ENCODE peak calls at places on chromosomes 11 and 22, in nine cellular contexts. M, W, O, Z, T, G, Y, U and X are unnamed samples.

GRCh38 chr11:131688056-131688693 is 317.8 kb downstream of the NTM start:
- DNase-seq in T (peak), Y (peak), U (no peak), W (peak), Z (no peak), M (peak), O (no peak), G (no peak), X (peak)

GRCh38 chr22:19718255-19719054 is 4.2 kb downstream of the SEPTIN5 start:
- DNase-seq in T (no peak), G (no peak), Z (no peak), O (no peak), W (no peak), U (no peak), M (no peak), Y (no peak), X (no peak)

GRCh38 chr11:112085822-112086421 is 634 bp downstream of the TIMM8B start:
- DNase-seq in O (no peak), W (no peak), G (no peak), M (peak), Y (no peak), Z (peak), U (no peak), T (peak), X (no peak)

GRCh38 chr22:19666663-19667593 is 47.4 kb upstream of the SEPTIN5 start:
- DNase-seq in W (no peak), Y (no peak), U (no peak), G (no peak), O (no peak), M (no peak), Z (no peak), T (no peak), X (no peak)

GRCh38 chr11:46918087-46918751 is at the start of gene LRP4:
- DNase-seq in M (peak), W (peak), T (peak), O (no peak), Y (peak), U (no peak), G (no peak), Z (peak), X (peak)

GRCh38 chr11:26623076-26623666 is 51.1 kb upstream of the MUC15 start:
- DNase-seq in G (peak), M (peak), Y (no peak), O (no peak), W (no peak), U (no peak), T (no peak), Z (no peak), X (no peak)

GRCh38 chr22:46501701-46502100 is 35.7 kb downstream of the CELSR1 start:
- DNase-seq in U (no peak), G (peak), T (no peak), O (no peak), W (no peak), Z (no peak), M (peak), Y (no peak), X (no peak)

GRCh38 chr11:19395050-19395449 is 154.3 kb upstream of the E2F8 start:
- DNase-seq in Y (no peak), O (no peak), Z (no peak), M (no peak), T (no peak), G (no peak), W (no peak), U (no peak), X (no peak)

GRCh38 chr11:70471254-70471653 is 72.9 kb downstream of the CTTN start:
- DNase-seq in M (peak), T (peak), U (no peak), O (no peak), Y (no peak), G (no peak), W (no peak), Z (no peak), X (peak)

GRCh38 chr11:2791521-2792375 is 92.0 kb upstream of the KCNQ1OT1 start:
- DNase-seq in O (no peak), W (no peak), G (no peak), Y (peak), M (no peak), T (no peak), Z (no peak), U (no peak), X (peak)